ENCODE peak calls at places on chromosomes 5 and 9, in nine cellular contexts. V is fibroblast of lung; Y is GM12878; K is right lobe of liver; F is neural progenitor cell; N is effector memory CD4-positive, alpha-beta T cell; D is transverse colon; P is right cardiac atrium; S is Peyer's patch. L is an unnamed sample. For H3K4me1, the result is how much of the 10 kb centered on the place peaks cover.

GRCh38 chr9:22064957-22065356 is 55.9 kb upstream of the CDKN2B start:
- DNase-seq in Y (no peak), D (no peak), P (no peak), F (no peak), V (no peak), K (no peak), S (no peak), N (no peak), L (no peak)

GRCh38 chr5:40437452-40437861 is 242.3 kb upstream of the PTGER4 start:
- DNase-seq in Y (no peak), F (no peak), P (no peak), V (peak), N (peak), S (peak), D (peak), K (no peak), L (peak)

GRCh38 chr5:125446986-125447385 is 700.5 kb upstream of the ZNF608 start:
- DNase-seq in Y (no peak), S (no peak), D (no peak), F (no peak), V (peak), N (no peak), P (no peak), K (no peak), L (no peak)

GRCh38 chr5:95620870-95621838 is 1.3 kb downstream of the GPR150 start:
- DNase-seq in V (no peak), N (no peak), P (peak), Y (no peak), K (peak), D (peak), F (peak), S (peak), L (peak)

GRCh38 chr9:34992376-34992951 is 2.9 kb downstream of the DNAJB5 start:
- DNase-seq in V (peak), N (no peak), D (peak), Y (no peak), S (no peak), F (peak), P (peak), K (peak), L (no peak)

GRCh38 chr5:91382530-91383026 is 539 bp downstream of the ARRDC3 start:
- DNase-seq in N (no peak), D (peak), Y (peak), F (peak), P (no peak), K (peak), S (peak), V (peak), L (no peak)

GRCh38 chr9:128389395-128390149 is 18.4 kb downstream of the URM1 start:
- DNase-seq in P (no peak), N (no peak), Y (no peak), S (no peak), D (no peak), F (no peak), K (no peak), V (no peak), L (no peak)

GRCh38 chr5:25160851-25161348 is 516.1 kb upstream of the CDH10 start:
- DNase-seq in V (no peak), Y (no peak), K (no peak), F (no peak), N (no peak), P (no peak), S (no peak), D (no peak), L (no peak)

GRCh38 chr5:66671305-66671704 is 75.1 kb downstream of the MAST4 start:
- DNase-seq in Y (no peak), F (no peak), P (no peak), D (no peak), V (peak), S (no peak), K (no peak), N (no peak), L (no peak)

GRCh38 chr9:120892177-120892747 is 15.3 kb upstream of the PHF19 start:
- DNase-seq in K (no peak), Y (peak), D (no peak), N (no peak), F (no peak), P (no peak), S (no peak), V (no peak), L (no peak)

GRCh38 chr5:26737763-26738162 is 300.6 kb downstream of the CDH9 start:
- DNase-seq in V (no peak), F (no peak), D (no peak), N (no peak), K (no peak), S (no peak), Y (no peak), P (no peak), L (no peak)

GRCh38 chr5:89289604-89290003 is 406.6 kb upstream of the MEF2C start:
- DNase-seq in P (no peak), N (no peak), S (no peak), K (no peak), V (no peak), F (no peak), D (no peak), Y (no peak), L (no peak)

DNA sequence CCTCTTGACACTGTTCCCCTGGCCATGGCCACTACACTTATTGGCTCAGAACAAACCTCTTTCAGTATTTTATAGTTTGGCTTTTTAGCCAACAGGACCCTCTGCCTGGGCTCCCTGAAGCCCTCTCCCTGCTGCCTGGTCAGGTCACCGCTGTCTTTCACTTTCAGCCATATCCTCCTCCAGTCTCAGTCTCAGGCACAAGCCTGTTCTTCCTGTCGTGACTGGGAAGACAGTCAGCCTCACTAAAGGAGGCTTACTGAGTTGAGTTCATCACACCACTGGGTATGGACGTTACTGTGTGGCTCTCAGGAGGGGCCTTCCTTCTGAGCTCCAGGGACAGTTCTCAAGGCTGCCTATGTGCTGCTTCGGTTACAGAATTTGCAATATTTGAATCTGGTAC is 2.0 kb downstream of the QSOX2 start:
- DNase-seq in P (no peak), F (no peak), Y (peak), V (no peak), S (no peak), K (no peak), N (no peak), D (no peak), L (no peak)
- H3K4me1 ChIP-seq in P (under half), F (under half), Y (under half), V (under half), S (under half), K (under half), N (under half), D (under half), L (under half)

DNA sequence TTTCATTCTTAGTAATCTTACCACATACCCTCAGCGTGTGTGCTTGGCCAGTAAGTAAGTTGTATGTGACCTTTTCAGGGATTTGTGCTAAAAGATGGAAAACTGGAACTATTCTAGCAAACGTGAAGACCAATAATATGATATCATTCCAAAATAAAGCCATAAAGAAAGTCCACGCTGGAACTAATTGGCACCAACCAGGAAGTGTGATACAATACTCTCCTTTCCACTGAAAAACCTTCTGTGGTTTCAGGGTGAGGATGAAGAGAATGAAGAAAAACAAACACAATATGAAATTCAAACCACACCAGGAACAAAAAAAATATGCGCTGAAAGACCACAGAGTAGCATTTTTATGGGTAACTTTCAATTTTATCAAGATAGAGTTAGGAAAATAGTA is 105.8 kb downstream of the EFNA5 start:
- DNase-seq in N (no peak), V (peak), S (no peak), Y (no peak), F (no peak), D (no peak), P (no peak), K (no peak), L (no peak)
- H3K4me1 ChIP-seq in N (under half), V (under half), S (under half), Y (under half), F (half or more), D (under half), P (under half), K (under half), L (under half)

GRCh38 chr9:88748566-88749238 is 213.7 kb downstream of the NXNL2 start:
- DNase-seq in F (peak), D (no peak), P (peak), V (peak), Y (no peak), N (no peak), S (peak), K (peak), L (no peak)

GRCh38 chr9:88754452-88754851 is 219.5 kb downstream of the NXNL2 start:
- DNase-seq in K (no peak), Y (no peak), D (no peak), S (no peak), P (no peak), V (no peak), F (no peak), N (no peak), L (no peak)

GRCh38 chr9:88753691-88754367 is 218.9 kb downstream of the NXNL2 start:
- DNase-seq in V (peak), P (no peak), F (no peak), S (no peak), D (no peak), N (no peak), K (no peak), Y (no peak), L (no peak)

GRCh38 chr9:88749420-88749819 is 214.4 kb downstream of the NXNL2 start:
- DNase-seq in S (no peak), K (no peak), N (no peak), V (peak), D (no peak), P (peak), F (no peak), Y (no peak), L (no peak)

DNA sequence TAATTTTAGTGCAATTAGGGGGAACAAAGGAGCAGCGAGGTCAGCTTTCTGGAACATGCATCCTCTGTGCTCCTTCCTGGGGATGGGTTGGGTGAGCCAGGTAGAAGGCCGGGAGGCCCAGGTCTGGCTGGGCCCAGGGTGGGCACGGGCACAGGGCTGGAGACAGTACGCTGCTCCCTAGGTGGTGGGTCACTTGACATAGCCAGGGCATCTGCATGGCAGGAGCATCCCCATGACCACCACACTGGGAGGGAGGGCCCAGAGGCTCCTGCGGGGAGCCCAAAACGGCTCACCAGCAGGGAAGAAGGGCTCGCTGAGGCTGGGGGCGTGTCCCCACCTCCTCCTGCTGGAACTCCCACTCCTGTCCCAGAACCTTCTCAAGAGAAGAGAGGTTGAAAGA is 216.8 kb downstream of the NXNL2 start:
- DNase-seq in F (no peak), P (no peak), N (no peak), S (no peak), V (no peak), K (no peak), D (no peak), Y (no peak), L (no peak)
- H3K4me1 ChIP-seq in F (under half), P (under half), N (under half), S (under half), V (under half), K (under half), D (under half), Y (under half), L (under half)

GRCh38 chr9:109113239-109113638 is 6.5 kb downstream of the TMEM245 start:
- DNase-seq in N (no peak), V (no peak), Y (no peak), S (no peak), K (no peak), F (no peak), D (no peak), P (no peak), L (no peak)
- H3K4me1 ChIP-seq in N (under half), V (under half), Y (under half), S (half or more), K (half or more), F (under half), D (under half), P (under half), L (under half)

GRCh38 chr9:114178756-114179450 is 23.6 kb downstream of the COL27A1 start:
- DNase-seq in D (no peak), P (no peak), K (peak), Y (no peak), V (no peak), S (no peak), F (no peak), N (no peak), L (no peak)

GRCh38 chr9:114174876-114175771 is 19.8 kb downstream of the COL27A1 start:
- DNase-seq in D (peak), Y (no peak), V (peak), S (no peak), N (no peak), F (no peak), P (no peak), K (peak), L (no peak)

GRCh38 chr9:114178076-114178475 is 22.7 kb downstream of the COL27A1 start:
- DNase-seq in D (no peak), S (no peak), N (no peak), F (no peak), V (no peak), K (no peak), P (no peak), Y (no peak), L (no peak)

GRCh38 chr9:114177423-114178064 is 22.2 kb downstream of the COL27A1 start:
- DNase-seq in K (no peak), V (peak), F (no peak), S (no peak), Y (no peak), N (no peak), D (no peak), P (no peak), L (no peak)

DNA sequence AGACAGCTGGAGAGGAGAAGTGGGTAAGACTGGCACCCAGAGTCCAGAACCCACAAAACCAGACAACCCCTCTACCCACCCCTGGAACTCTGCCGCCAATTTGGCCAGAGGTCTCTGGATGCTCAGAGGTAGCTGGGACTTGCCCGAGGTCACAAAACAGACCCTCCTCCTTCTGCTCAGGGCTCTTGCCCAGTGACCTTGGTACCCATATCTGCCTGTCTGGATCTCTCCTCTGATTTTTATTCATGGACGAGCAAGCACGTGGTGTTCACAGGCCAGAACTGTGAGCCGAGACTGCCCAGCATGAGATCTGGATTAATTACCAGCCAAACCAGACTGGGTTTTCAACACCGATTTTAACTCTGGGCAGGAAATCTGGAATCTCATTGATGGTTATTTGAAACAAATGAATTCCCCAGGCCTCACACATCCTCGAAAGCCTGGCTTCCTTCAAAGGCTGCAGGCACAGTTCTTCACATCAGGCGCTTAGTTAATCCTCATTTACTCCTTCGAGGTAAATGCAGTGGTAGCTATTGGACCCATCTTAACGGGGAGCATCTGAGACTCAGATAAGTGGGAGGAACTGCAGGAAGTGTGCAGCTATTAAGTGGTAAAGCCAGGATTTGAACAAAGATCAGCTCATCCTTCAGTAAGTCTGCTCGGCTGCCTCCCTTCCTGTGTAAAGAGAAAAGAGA is 21.4 kb downstream of the COL27A1 start:
- DNase-seq in S (no peak), V (no peak), N (no peak), P (no peak), K (peak), F (peak), D (no peak), Y (no peak), L (no peak)
- H3K4me1 ChIP-seq in S (under half), V (half or more), N (under half), P (under half), K (half or more), F (under half), D (under half), Y (under half), L (under half)

DNA sequence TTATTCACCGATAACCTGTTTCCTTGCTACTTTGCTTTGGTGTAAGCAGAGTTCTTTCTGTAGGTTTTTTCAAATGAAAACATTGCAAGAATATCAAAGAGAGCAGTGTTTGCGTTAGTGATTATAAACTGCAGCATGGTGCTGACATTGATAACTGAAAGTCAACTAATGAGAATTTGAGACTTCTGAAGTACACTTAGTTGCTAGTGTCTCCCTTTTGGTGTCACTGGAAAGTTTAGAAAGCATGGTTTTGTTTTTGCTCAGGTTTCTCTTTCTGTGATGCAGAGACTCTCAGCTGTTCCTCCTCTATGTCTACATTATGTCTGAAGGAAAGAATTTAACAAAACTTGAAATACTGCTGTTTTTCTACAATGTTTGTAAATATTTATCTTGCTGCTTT is 80.2 kb upstream of the ZNF169 start:
- DNase-seq in Y (no peak), S (no peak), P (no peak), V (no peak), K (no peak), N (no peak), F (no peak), D (no peak), L (no peak)
- H3K4me1 ChIP-seq in Y (half or more), S (under half), P (under half), V (under half), K (under half), N (under half), F (under half), D (under half), L (half or more)

GRCh38 chr5:14034991-14035390 is 90.5 kb upstream of the DNAH5 start:
- DNase-seq in Y (no peak), V (no peak), K (no peak), P (no peak), F (no peak), D (no peak), S (no peak), N (no peak), L (no peak)
- H3K4me1 ChIP-seq in Y (under half), V (under half), K (under half), P (under half), F (under half), D (under half), S (under half), N (under half), L (under half)

L was measured in left lung.